ENCODE peak calls at places on chromosomes 2 and 18, in nine cellular contexts. I, M, L, Z, G, V, C, E and T are unnamed samples.

GRCh38 chr18:22539045-22539444 is 121.3 kb upstream of the CTAGE1 start:
- DNase-seq in Z (no peak), L (no peak), C (no peak), M (no peak), V (no peak), I (no peak), G (no peak), E (no peak), T (peak)

GRCh38 chr2:156333274-156333950 is 891 bp upstream of the NR4A2 start:
- DNase-seq in I (peak), V (no peak), E (peak), L (no peak), M (no peak), G (no peak), C (peak), Z (peak), T (no peak)

GRCh38 chr2:120736202-120736954 is 710 bp downstream of the GLI2 start:
- DNase-seq in V (peak), L (no peak), Z (no peak), M (no peak), I (no peak), C (no peak), G (peak), E (no peak), T (no peak)

GRCh38 chr2:143463717-143464116 is 334.5 kb downstream of the ARHGAP15 start:
- DNase-seq in E (no peak), I (no peak), G (no peak), M (no peak), L (no peak), C (no peak), Z (no peak), V (no peak), T (no peak)

GRCh38 chr2:44275915-44276279 is 617 bp downstream of the SLC3A1 start:
- DNase-seq in C (peak), L (no peak), I (no peak), M (peak), E (no peak), V (no peak), G (no peak), Z (no peak), T (peak)

GRCh38 chr2:10201201-10201600 is 78.7 kb downstream of the RRM2 start:
- DNase-seq in G (no peak), C (no peak), L (no peak), I (no peak), Z (no peak), V (no peak), M (no peak), E (no peak), T (no peak)

GRCh38 chr2:236887519-236887918 is 198.2 kb upstream of the COPS8 start:
- DNase-seq in E (no peak), C (no peak), M (peak), V (no peak), Z (no peak), G (no peak), I (peak), L (no peak), T (peak)

GRCh38 chr2:196598846-196599245 is 40.7 kb upstream of the CCDC150 start:
- DNase-seq in M (no peak), I (no peak), L (no peak), V (no peak), G (no peak), C (no peak), Z (no peak), E (no peak), T (no peak)

GRCh38 chr2:159976527-159977163 is 85.8 kb downstream of the PLA2R1 start:
- DNase-seq in I (no peak), L (no peak), G (no peak), Z (no peak), E (no peak), C (no peak), M (no peak), V (no peak), T (no peak)

GRCh38 chr18:37270046-37270665 is 295.4 kb downstream of the CELF4 start:
- DNase-seq in M (peak), G (peak), C (peak), E (no peak), Z (no peak), V (no peak), I (peak), L (no peak), T (peak)

GRCh38 chr2:45003586-45004568 is 5.4 kb downstream of the SIX2 start:
- DNase-seq in M (no peak), V (no peak), I (no peak), C (no peak), Z (no peak), L (no peak), G (no peak), E (no peak), T (no peak)

GRCh38 chr2:234954551-234954992 is 2.8 kb downstream of the SH3BP4 start:
- DNase-seq in E (peak), C (no peak), L (no peak), M (peak), G (no peak), I (no peak), V (peak), Z (no peak), T (peak)

GRCh38 chr18:13615432-13615861 is 110.9 kb downstream of the FAM210A start:
- DNase-seq in E (no peak), I (peak), V (no peak), M (no peak), G (no peak), Z (no peak), C (no peak), L (no peak), T (peak)

GRCh38 chr2:110948027-110948687 is 172.6 kb upstream of the BCL2L11 start:
- DNase-seq in V (no peak), M (peak), Z (no peak), C (no peak), I (no peak), L (no peak), E (no peak), G (no peak), T (no peak)

GRCh38 chr2:138536302-138536701 is 34.7 kb downstream of the SPOPL start:
- DNase-seq in M (no peak), E (no peak), V (no peak), C (no peak), G (no peak), L (no peak), I (no peak), Z (no peak), T (peak)

GRCh38 chr2:26922638-26923466 is 47.6 kb upstream of the MAPRE3 start:
- DNase-seq in L (no peak), I (peak), C (peak), M (peak), Z (no peak), G (peak), V (peak), E (no peak), T (peak)

GRCh38 chr18:50629148-50629631 is 69.3 kb downstream of the MAPK4 start:
- DNase-seq in C (peak), G (no peak), E (no peak), M (no peak), V (no peak), I (no peak), L (no peak), Z (no peak), T (no peak)

GRCh38 chr18:45167109-45167551 is 448.1 kb upstream of the SLC14A2 start:
- DNase-seq in L (no peak), I (peak), G (no peak), E (no peak), C (peak), Z (no peak), V (no peak), M (no peak), T (peak)

DNA sequence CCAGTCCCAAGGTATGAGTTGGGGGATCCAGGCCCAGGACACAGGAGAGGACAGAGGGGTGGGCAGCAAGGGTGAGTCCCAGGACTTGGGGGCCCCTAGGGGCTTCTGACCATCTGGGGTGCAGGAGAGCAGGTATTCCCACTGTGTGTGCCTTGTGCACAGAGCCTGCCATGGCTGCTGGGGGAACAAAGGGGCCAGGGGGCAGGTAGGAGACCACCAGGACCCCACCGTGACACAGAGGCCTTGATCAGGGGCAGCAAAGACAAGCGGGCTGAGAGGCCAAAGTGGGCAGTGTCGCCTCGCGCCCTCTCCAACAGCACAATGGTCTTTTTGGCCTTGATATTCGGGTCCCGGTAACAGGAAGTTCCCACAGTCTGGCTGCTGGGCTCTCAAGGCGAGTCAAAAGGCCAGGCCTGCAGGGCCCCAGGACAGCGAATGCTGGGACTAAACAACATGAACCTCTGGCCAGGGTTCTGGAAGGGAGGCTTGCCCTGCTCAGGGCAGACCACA is 12.3 kb upstream of the GPR17 start:
- DNase-seq in M (no peak), G (no peak), V (no peak), Z (no peak), E (no peak), I (no peak), L (no peak), C (no peak), T (no peak)
- TF ChIP-seq CTCF in M (no peak), G (no peak), V (no peak), Z (no peak), E (no peak), I (no peak), L (no peak), C (no peak), T (no peak)

DNA sequence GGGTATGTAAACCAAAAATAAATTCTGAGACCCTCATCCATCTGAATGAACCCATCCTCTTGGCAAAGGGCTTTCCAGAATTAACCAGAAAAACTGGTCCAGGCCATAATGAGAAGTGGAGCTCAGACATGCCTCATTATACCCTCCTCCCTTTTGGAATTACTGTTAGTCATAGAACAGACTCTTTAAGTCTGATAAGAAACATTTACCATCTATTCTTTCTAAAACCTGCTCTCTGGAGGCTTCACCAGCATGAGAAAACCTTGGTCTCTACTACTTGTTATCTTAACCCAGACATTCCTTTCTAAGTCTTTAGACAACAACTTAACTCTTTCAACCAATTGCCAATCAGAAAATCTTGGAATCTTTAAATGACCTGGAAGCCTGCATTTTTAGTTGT is 82.8 kb downstream of the QPCT start:
- DNase-seq in I (no peak), E (no peak), L (no peak), G (no peak), Z (no peak), C (no peak), V (no peak), M (no peak), T (no peak)
- H3K4me3 ChIP-seq in I (no peak), E (no peak), L (no peak), G (no peak), Z (no peak), C (no peak), V (no peak), M (no peak), T (no peak)

GRCh38 chr2:163601377-163601776 is 134.4 kb downstream of the FIGN start:
- DNase-seq in V (no peak), L (no peak), C (no peak), Z (no peak), G (no peak), I (peak), E (no peak), M (no peak), T (no peak)
- TF ChIP-seq CTCF in V (no peak), L (no peak), C (no peak), Z (no peak), G (no peak), I (no peak), E (no peak), M (no peak), T (no peak)

GRCh38 chr2:219687266-219687665 is 59.8 kb downstream of the SLC4A3 start:
- DNase-seq in C (peak), Z (no peak), E (no peak), I (peak), M (peak), G (no peak), V (no peak), L (no peak), T (peak)

GRCh38 chr2:219689676-219690628 is 62.5 kb downstream of the SLC4A3 start:
- DNase-seq in I (peak), M (peak), G (peak), L (no peak), Z (no peak), E (no peak), V (peak), C (peak), T (peak)

GRCh38 chr2:219687882-219688559 is 60.6 kb downstream of the SLC4A3 start:
- DNase-seq in L (peak), V (no peak), E (no peak), M (no peak), Z (peak), C (peak), G (peak), I (no peak), T (no peak)

GRCh38 chr2:219691551-219691950 is 64.1 kb downstream of the SLC4A3 start:
- DNase-seq in C (no peak), E (no peak), M (no peak), Z (no peak), V (no peak), G (no peak), I (no peak), L (no peak), T (no peak)

DNA sequence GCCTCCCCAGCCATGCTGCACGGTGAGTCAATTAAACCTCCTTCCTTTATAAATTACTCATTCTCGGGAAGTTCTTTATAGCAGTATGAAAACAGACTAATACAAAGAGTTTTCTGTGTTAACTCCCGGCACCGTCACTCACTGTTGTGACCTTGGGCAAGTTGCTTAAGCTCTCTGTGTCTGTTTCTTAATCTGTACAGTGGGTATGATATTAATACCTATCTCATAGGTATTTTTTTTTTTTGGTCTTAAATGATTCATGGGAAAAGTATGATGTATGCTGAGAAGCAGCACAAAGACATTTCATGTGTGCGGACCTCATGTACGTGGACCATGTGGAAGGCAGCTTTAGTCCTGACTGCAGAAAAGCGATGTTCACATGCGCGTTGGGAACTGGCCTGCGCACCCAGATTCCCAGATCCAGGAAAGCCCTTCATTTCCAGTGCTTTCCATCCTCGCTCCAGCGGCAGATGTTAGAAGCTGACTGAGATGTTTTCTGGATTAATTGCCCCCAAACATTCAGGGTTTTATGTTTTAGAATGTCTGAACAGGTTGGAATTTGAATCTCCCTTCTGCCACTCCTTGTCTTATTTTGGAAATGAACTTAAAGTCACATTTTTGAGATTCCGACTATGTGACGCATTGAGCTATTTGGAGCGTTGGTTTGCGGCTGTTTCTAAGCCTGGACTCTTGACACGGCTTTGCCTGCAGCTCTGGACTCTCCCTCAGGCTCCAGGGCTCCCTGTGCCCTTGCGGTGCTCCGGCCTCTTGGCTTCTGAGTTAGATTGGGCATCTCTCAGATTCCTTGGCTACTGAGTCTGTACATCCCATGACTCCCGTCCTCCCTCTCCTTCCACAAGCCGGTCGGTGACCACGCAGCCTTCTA is 61.4 kb downstream of the SLC4A3 start:
- DNase-seq in G (peak), L (peak), I (peak), M (peak), V (no peak), E (peak), C (peak), Z (peak), T (peak)
- H3K4me3 ChIP-seq in G (peak), L (peak), I (peak), M (no peak), V (no peak), E (no peak), C (peak), Z (no peak), T (peak)

DNA sequence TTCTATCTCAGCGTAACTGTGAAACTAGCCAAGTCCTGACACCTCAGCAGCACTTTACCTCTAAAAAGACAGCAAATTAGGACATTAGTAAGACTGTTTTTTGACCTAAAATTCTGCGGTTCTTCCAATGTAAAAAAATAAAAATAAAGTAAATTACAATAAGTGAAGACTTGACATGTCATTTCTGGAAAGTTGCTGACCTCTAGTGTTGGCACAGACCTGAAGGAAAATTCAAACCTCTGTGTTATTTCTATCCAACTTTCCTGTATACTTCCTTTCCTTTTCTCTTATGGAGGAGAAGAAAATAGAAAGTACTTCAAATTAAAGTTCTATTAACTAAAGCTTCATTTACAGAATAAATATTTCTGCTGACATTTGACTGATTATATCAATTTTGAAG is 110.6 kb downstream of the TMEM182 start:
- DNase-seq in V (no peak), M (no peak), Z (no peak), L (no peak), E (no peak), C (peak), I (no peak), G (no peak), T (no peak)
- TF ChIP-seq CTCF in V (no peak), M (no peak), Z (peak), L (no peak), E (no peak), C (peak), I (no peak), G (no peak), T (no peak)

DNA sequence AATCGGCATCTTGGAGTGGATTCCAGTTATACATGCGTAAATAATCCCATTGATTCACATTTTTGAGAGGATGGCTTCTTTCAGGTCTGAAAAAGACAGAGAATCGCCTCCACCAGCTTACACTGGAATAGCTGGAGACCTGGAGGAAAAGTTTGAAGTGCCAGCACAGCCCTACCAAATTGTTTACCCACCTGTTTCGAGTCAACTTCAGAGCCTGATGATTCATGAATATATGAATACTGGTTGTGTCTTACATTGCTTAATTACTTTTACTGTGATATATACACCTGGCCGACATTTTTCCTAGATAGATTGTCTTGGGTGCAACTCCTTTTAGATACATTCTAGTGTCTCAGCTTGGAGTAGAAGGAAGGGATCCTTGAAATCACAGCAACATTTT is 335 bp upstream of the NCKAP5 start:
- DNase-seq in L (no peak), E (no peak), M (no peak), V (no peak), G (no peak), I (no peak), Z (no peak), C (peak), T (no peak)
- H3K4me3 ChIP-seq in L (peak), E (peak), M (no peak), V (no peak), G (no peak), I (peak), Z (no peak), C (peak), T (peak)

GRCh38 chr18:64409511-64409910 is 260.6 kb upstream of the LINC00305 start:
- DNase-seq in E (no peak), C (peak), G (no peak), L (no peak), I (peak), V (no peak), Z (no peak), M (peak), T (no peak)
- TF ChIP-seq CTCF in E (no peak), C (peak), G (peak), L (no peak), I (peak), V (no peak), Z (peak), M (peak), T (peak)

DNA sequence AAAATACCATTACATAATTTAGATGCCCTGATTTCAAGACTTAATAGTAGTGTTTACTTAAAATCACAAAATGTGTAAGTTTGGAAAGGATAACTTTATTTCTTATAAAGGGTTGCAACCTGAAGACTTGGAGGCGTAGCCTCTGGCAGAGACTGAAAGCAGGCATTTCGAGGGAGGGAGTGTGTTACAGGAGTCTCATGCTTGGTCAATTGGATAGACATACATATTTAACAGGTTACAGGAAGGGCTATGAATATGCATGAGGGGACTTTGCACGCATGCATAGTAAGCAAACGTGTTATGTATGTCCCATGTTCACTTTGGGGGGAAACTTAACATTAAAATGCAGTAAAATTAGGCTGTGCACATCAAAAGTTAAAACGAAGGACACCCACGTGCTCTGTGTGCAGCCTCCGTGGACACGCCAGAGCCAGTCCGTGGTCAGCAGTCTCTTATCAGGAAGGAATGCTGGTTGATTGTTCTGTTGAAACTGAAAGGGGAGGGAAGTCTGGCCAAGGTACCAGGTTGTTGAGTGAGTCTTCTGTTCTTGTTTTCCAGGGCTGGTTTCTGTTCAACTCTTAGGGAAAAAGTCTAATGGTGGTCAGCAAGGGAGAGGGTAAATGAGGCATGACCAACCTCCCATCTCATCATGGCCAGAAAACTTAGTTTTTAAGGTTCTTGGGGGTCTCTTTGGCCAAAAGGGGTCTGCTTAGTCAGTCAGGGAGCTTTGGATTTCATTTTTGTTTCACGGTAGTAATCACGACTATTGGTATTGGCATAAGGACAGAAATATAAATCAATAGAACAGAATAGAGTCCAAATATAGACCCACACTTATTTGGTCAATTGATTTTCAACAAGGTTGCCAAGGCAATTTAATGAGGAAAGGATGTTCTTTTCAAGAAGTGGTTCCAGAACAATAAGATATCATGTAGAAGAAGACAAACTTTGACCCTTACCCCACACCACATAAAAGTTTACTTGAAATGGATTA is 121.9 kb downstream of the MCFD2 start:
- DNase-seq in E (no peak), V (no peak), Z (no peak), C (no peak), I (no peak), M (no peak), G (no peak), L (no peak), T (no peak)
- H3K4me3 ChIP-seq in E (no peak), V (no peak), Z (no peak), C (no peak), I (no peak), M (no peak), G (no peak), L (no peak), T (no peak)